ENCODE peak calls at places on chromosome 21, in five cellular contexts. O, X, D, I and J are unnamed samples.

GRCh38 chr21:31612889-31613785 is 46.4 kb upstream of the SOD1 start:
- DNase-seq in O (no peak), X (no peak), D (peak; percentile 34), I (no peak), J (no peak)

GRCh38 chr21:34845521-34846213 is 176.9 kb downstream of the CLIC6 start:
- DNase-seq in O (peak; percentile 60), X (no peak), D (peak; percentile 89), I (no peak), J (peak; percentile 30)

GRCh38 chr21:33731447-33731846 is 89.1 kb downstream of the ITSN1 start:
- DNase-seq in O (no peak), X (no peak), D (no peak), I (no peak), J (no peak)

GRCh38 chr21:39429445-39429844 is 16.1 kb downstream of the LCA5L start:
- DNase-seq in O (no peak), X (no peak), D (peak; percentile 10), I (no peak), J (no peak)

GRCh38 chr21:42850866-42851391 is 28.4 kb downstream of the WDR4 start:
- DNase-seq in O (peak; percentile 25), X (no peak), D (peak; percentile 17), I (peak; percentile 44), J (no peak)

GRCh38 chr21:34372321-34372720 is 3.0 kb upstream of the SMIM11 start:
- DNase-seq in O (no peak), X (no peak), D (no peak), I (no peak), J (no peak)

GRCh38 chr21:42820513-42821465 is 58.5 kb downstream of the WDR4 start:
- DNase-seq in O (no peak), X (no peak), D (no peak), I (no peak), J (no peak)

GRCh38 chr21:20996421-20997307 is 1.5 kb upstream of the NCAM2 start:
- DNase-seq in O (no peak), X (no peak), D (peak; percentile 47), I (no peak), J (no peak)

GRCh38 chr21:44325386-44326271 is 13.6 kb downstream of the CFAP410 start:
- DNase-seq in O (no peak), X (no peak), D (no peak), I (no peak), J (no peak)

GRCh38 chr21:17607684-17608083 is 5.0 kb downstream of the BTG3 start:
- DNase-seq in O (no peak), X (no peak), D (peak; percentile 5), I (no peak), J (no peak)

GRCh38 chr21:44838951-44839350 is 21.1 kb upstream of the SUMO3 start:
- DNase-seq in O (no peak), X (no peak), D (no peak), I (no peak), J (no peak)

GRCh38 chr21:26332873-26333272 is 162.3 kb upstream of the APP start:
- DNase-seq in O (no peak), X (no peak), D (no peak), I (no peak), J (no peak)

GRCh38 chr21:29185172-29185571 is 54.7 kb downstream of the MAP3K7CL start:
- DNase-seq in O (no peak), X (no peak), D (peak; percentile 49), I (no peak), J (no peak)

GRCh38 chr21:29580886-29581285 is 282.2 kb downstream of the BACH1 start:
- DNase-seq in O (no peak), X (no peak), D (no peak), I (no peak), J (no peak)

GRCh38 chr21:35460441-35460840 is 411.3 kb upstream of the RUNX1 start:
- DNase-seq in O (no peak), X (no peak), D (no peak), I (no peak), J (no peak)

GRCh38 chr21:25186278-25186677 is 421.0 kb downstream of the MRPL39 start:
- DNase-seq in O (no peak), X (no peak), D (no peak), I (no peak), J (no peak)

GRCh38 chr21:44941567-44941966 is 1.7 kb downstream of the SLX9 start:
- DNase-seq in O (no peak), X (no peak), D (no peak), I (no peak), J (no peak)

GRCh38 chr21:45306453-45306831 is 18.7 kb upstream of the POFUT2 start:
- DNase-seq in O (no peak), X (no peak), D (no peak), I (no peak), J (no peak)

GRCh38 chr21:31334648-31335121 is 9.4 kb downstream of the TIAM1 start:
- DNase-seq in O (no peak), X (no peak), D (peak; percentile 27), I (no peak), J (no peak)

GRCh38 chr21:45513741-45514310 is 28.4 kb downstream of the SLC19A1 start:
- DNase-seq in O (no peak), X (no peak), D (no peak), I (no peak), J (no peak)

GRCh38 chr21:42637602-42638041 is 15.8 kb upstream of the PDE9A start:
- DNase-seq in O (no peak), X (no peak), D (no peak), I (no peak), J (no peak)